ENCODE peak calls at places on chromosome 12, in four cellular contexts. J is WTC11, T is A549, I is K562. H is an unnamed sample.

GRCh38 chr12:5390174-5390799 is 41.6 kb upstream of the NTF3 start:
- DNase-seq in I (no peak), T (no peak), J (no peak), H (no peak)

GRCh38 chr12:68675098-68675842 is 11.5 kb upstream of the NUP107 start:
- DNase-seq in J (no peak), I (peak), T (no peak), H (no peak)

GRCh38 chr12:53078425-53079225 is 565 bp downstream of the SPRYD3 start:
- DNase-seq in T (no peak), I (no peak), J (no peak), H (no peak)

GRCh38 chr12:106717671-106718070 is 56.8 kb upstream of the RIC8B start:
- DNase-seq in T (no peak), I (no peak), J (no peak), H (peak)

GRCh38 chr12:6551063-6551461 is 4.8 kb downstream of the IFFO1 start:
- DNase-seq in I (no peak), J (no peak), T (no peak), H (no peak)

GRCh38 chr12:14643247-14643646 is 53.2 kb downstream of the GUCY2C start:
- DNase-seq in T (no peak), I (no peak), J (no peak), H (no peak)

GRCh38 chr12:24246921-24247320 is 297.5 kb upstream of the SOX5 start:
- DNase-seq in I (no peak), T (no peak), J (no peak), H (no peak)

GRCh38 chr12:98645572-98646067 is 530 bp downstream of the APAF1 start:
- DNase-seq in T (peak), J (peak), I (peak), H (no peak)

GRCh38 chr12:49548822-49549648 is 10.2 kb downstream of the KCNH3 start:
- DNase-seq in T (no peak), I (peak), J (peak), H (no peak)

GRCh38 chr12:54232790-54233189 is 44.0 kb upstream of the SMUG1 start:
- DNase-seq in J (no peak), I (no peak), T (no peak), H (no peak)

GRCh38 chr12:49893753-49894752 is 9.6 kb downstream of the FAIM2 start:
- DNase-seq in J (no peak), I (no peak), T (peak), H (no peak)

GRCh38 chr12:121933522-121934317 is 15.3 kb downstream of the CFAP251 start:
- DNase-seq in T (no peak), J (peak), I (peak), H (no peak)

GRCh38 chr12:109981311-109981710 is 14.9 kb downstream of the GIT2 start:
- DNase-seq in T (no peak), I (no peak), J (no peak), H (no peak)

GRCh38 chr12:54300732-54301427 is at the start of gene NFE2:
- DNase-seq in I (peak), T (peak), J (peak), H (peak)

GRCh38 chr12:101018540-101018939 is 191.5 kb downstream of the SLC5A8 start:
- DNase-seq in I (no peak), J (no peak), T (peak), H (peak)

GRCh38 chr12:70487440-70487839 is 121.3 kb downstream of the KCNMB4 start:
- DNase-seq in T (no peak), J (no peak), I (no peak), H (no peak)

GRCh38 chr12:114272071-114272470 is 133.9 kb downstream of the TBX5 start:
- DNase-seq in I (no peak), J (no peak), T (no peak), H (no peak)

GRCh38 chr12:13443498-13443897 is 247.0 kb downstream of the EMP1 start:
- DNase-seq in J (no peak), T (no peak), I (no peak), H (no peak)

GRCh38 chr12:121240484-121241202 is 30.7 kb downstream of the P2RX4 start:
- DNase-seq in T (no peak), I (peak), J (peak), H (no peak)

GRCh38 chr12:83603106-83603505 is 916.4 kb downstream of the TMTC2 start:
- DNase-seq in J (no peak), T (no peak), I (no peak), H (no peak)

GRCh38 chr12:87847147-87847546 is 182.1 kb downstream of the C12orf50 start:
- DNase-seq in T (no peak), I (no peak), J (no peak), H (no peak)

GRCh38 chr12:107304588-107305532 is 211.5 kb upstream of the CRY1 start:
- DNase-seq in T (peak), J (no peak), I (no peak), H (no peak)

GRCh38 chr12:116423053-116423452 is 136.1 kb upstream of the MAP1LC3B2 start:
- DNase-seq in I (no peak), T (no peak), J (no peak), H (no peak)

GRCh38 chr12:57150400-57150799 is 3.0 kb upstream of the LRP1-AS start:
- DNase-seq in T (no peak), J (no peak), I (no peak), H (no peak)

GRCh38 chr12:50326636-50327284 is 43.4 kb upstream of the LIMA1 start:
- DNase-seq in T (peak), J (no peak), I (no peak), H (peak)

GRCh38 chr12:79596719-79597350 is 93.9 kb downstream of the PAWR start:
- DNase-seq in I (no peak), J (no peak), T (no peak), H (no peak)

GRCh38 chr12:27305673-27306504 is 26.7 kb upstream of the BMAL2 start:
- DNase-seq in T (peak), I (no peak), J (no peak), H (peak)

GRCh38 chr12:116133149-116133548 is 144.3 kb downstream of the MED13L start:
- DNase-seq in I (no peak), T (no peak), J (no peak), H (peak)

GRCh38 chr12:6825398-6826124 is 2.6 kb upstream of the P3H3 start:
- DNase-seq in I (peak), T (peak), J (peak), H (peak)

GRCh38 chr12:81598205-81598604 is 160.9 kb downstream of the PPFIA2 start:
- DNase-seq in J (no peak), I (no peak), T (no peak), H (no peak)

GRCh38 chr12:90003688-90004087 is 295.1 kb upstream of the ATP2B1 start:
- DNase-seq in J (no peak), I (no peak), T (no peak), H (no peak)

GRCh38 chr12:64900540-64900939 is 76.1 kb downstream of the TBC1D30 start:
- DNase-seq in I (no peak), J (no peak), T (no peak), H (no peak)

GRCh38 chr12:98721204-98721702 is 76.2 kb downstream of the APAF1 start:
- DNase-seq in J (no peak), T (no peak), I (no peak), H (no peak)

GRCh38 chr12:29763301-29763683 is 20.4 kb downstream of the TMTC1 start:
- DNase-seq in J (no peak), T (no peak), I (no peak), H (no peak)

GRCh38 chr12:50986961-50987737 is 34.8 kb downstream of the HIGD1C start:
- DNase-seq in J (peak), I (peak), T (peak), H (peak)

GRCh38 chr12:112466835-112467234 is 48.1 kb downstream of the PTPN11 start:
- DNase-seq in I (no peak), J (no peak), T (no peak), H (no peak)

GRCh38 chr12:124713041-124713435 is 145.6 kb upstream of the NCOR2 start:
- DNase-seq in J (no peak), T (no peak), I (no peak), H (no peak)

GRCh38 chr12:81835783-81836182 is 76.6 kb upstream of the PPFIA2 start:
- DNase-seq in I (no peak), T (no peak), J (no peak), H (no peak)

GRCh38 chr12:20810487-20810886 is at the start of gene SLCO1B3:
- DNase-seq in I (no peak), J (no peak), T (no peak), H (no peak)

DNA sequence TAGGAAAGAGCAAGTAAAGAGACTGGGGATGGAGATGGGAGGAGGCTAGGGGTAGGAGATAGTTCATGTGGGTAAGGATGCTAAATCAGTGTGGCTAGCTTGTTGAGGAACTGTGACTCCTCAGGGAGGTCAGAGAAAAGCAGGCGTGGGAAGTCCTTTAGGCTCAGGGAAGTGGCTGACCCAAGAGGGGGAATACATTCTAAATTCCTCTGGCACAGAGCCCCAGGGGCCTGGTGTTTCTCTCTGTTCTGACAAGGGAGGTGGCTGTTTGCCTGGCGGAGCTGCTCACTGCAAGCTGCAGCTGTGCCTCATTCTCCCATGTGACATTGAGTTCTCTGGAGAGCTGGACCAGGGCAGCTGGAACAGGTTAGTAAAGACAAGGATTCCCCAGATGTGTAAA is 152.2 kb upstream of the SLC38A2 start:
- DNase-seq in J (no peak), I (no peak), T (peak), H (no peak)
- TF ChIP-seq NR3C1 in J (no peak), I (no peak), T (no peak), H (no peak)

GRCh38 chr12:30982413-30982812 is 55.9 kb downstream of the TSPAN11 start:
- DNase-seq in J (no peak), I (no peak), T (no peak), H (no peak)

GRCh38 chr12:30988887-30989286 is 62.3 kb downstream of the TSPAN11 start:
- DNase-seq in I (no peak), T (no peak), J (no peak), H (no peak)

GRCh38 chr12:30988086-30988485 is 61.5 kb downstream of the TSPAN11 start:
- DNase-seq in T (no peak), I (no peak), J (no peak), H (no peak)

GRCh38 chr12:30989754-30990153 is 63.2 kb downstream of the TSPAN11 start:
- DNase-seq in J (peak), T (peak), I (peak), H (peak)

DNA sequence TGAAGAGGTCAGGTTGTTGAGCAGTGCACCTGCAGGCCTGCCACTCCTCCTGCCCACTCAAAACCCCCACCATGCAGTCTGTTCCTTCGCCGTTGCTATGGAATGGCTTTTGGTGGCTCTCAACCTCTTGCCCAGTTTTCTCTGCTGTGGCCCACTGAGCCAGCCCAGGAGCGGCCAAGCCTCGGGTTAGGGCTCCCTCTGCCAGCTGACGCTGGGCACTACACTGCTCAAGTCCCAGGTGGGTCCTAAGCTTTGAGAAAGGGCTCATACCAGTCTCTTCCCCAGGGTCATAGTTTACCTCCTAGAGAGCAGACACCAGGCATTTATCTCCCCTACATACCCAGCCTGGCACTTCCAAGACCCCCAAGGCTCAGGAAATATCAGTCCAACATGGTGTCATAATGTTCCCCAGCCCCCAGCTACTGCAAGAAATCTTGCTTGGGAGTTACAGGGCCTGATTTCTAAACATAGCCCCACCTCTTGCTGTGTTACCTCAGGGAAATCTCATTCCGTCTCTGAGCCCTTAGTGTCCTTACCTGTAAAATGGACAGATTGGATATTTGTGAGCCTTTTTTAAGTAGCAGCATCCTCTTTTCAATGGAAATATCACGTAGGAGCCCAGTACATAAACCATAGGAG is 59.4 kb downstream of the TSPAN11 start:
- DNase-seq in I (peak), T (peak), J (peak), H (peak)
- TF ChIP-seq NR3C1 in I (no peak), T (no peak), J (no peak), H (no peak)

GRCh38 chr12:12266389-12266872 is 413 bp downstream of the LRP6 start:
- DNase-seq in I (no peak), T (no peak), J (peak), H (no peak)
- TF ChIP-seq NR3C1 in I (no peak), T (no peak), J (no peak), H (no peak)

GRCh38 chr12:127926004-127926403 is 341.0 kb upstream of the TMEM132C start:
- DNase-seq in J (no peak), T (peak), I (no peak), H (no peak)
- TF ChIP-seq NR3C1 in J (no peak), T (no peak), I (no peak), H (no peak)

GRCh38 chr12:11656550-11656949 is 7.1 kb downstream of the ETV6 start:
- DNase-seq in I (no peak), T (no peak), J (no peak), H (no peak)

GRCh38 chr12:11652351-11653040 is 3.0 kb downstream of the ETV6 start:
- DNase-seq in J (no peak), I (no peak), T (no peak), H (no peak)

GRCh38 chr12:11653215-11653753 is 3.8 kb downstream of the ETV6 start:
- DNase-seq in J (no peak), T (no peak), I (no peak), H (no peak)

GRCh38 chr12:11651785-11652184 is 2.3 kb downstream of the ETV6 start:
- DNase-seq in I (no peak), J (no peak), T (no peak), H (no peak)

GRCh38 chr12:11654338-11654737 is 4.9 kb downstream of the ETV6 start:
- DNase-seq in I (no peak), J (no peak), T (no peak), H (no peak)
- TF ChIP-seq NR3C1 in I (no peak), J (no peak), T (no peak), H (no peak)

GRCh38 chr12:123164222-123164621 is 13.3 kb upstream of the PITPNM2 start:
- DNase-seq in I (no peak), T (peak), J (no peak), H (no peak)

GRCh38 chr12:123163227-123163626 is 12.3 kb upstream of the PITPNM2 start:
- DNase-seq in T (no peak), J (no peak), I (no peak), H (no peak)

GRCh38 chr12:123167329-123167728 is 16.4 kb upstream of the PITPNM2 start:
- DNase-seq in I (no peak), T (no peak), J (no peak), H (peak)

GRCh38 chr12:123165537-123165936 is 14.6 kb upstream of the PITPNM2 start:
- DNase-seq in J (no peak), I (no peak), T (no peak), H (no peak)

GRCh38 chr12:123164710-123165261 is 13.9 kb upstream of the PITPNM2 start:
- DNase-seq in I (no peak), T (no peak), J (no peak), H (no peak)
- TF ChIP-seq NR3C1 in I (no peak), T (no peak), J (no peak), H (no peak)

GRCh38 chr12:97639702-97640101 is 177.1 kb downstream of the RMST start:
- DNase-seq in J (no peak), T (no peak), I (no peak), H (peak)
- TF ChIP-seq NR3C1 in J (no peak), T (no peak), I (no peak), H (no peak)

DNA sequence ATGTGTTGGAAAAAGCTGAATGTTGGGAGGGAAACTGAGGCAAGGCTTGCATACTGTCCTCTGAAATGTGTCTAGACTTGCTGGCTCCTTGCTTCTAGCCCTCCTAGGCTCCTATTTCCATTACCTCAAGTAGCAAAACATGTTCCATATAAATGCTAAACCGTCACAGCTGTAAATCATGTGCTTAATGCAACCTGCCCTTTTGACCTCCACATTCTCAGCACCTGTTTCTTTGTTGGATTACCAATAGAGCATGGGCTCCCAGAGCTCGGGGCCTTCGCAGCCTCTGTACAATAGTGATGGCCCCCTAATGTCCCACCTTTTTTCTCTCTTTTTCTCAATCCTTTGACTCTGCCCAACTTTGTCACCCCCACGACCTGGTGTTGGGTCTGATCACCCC is 23.3 kb downstream of the RERGL start:
- DNase-seq in J (no peak), T (no peak), I (no peak), H (no peak)
- TF ChIP-seq NR3C1 in J (no peak), T (no peak), I (no peak), H (no peak)

H was measured in HepG2.